ENCODE peak calls at places on chromosomes 7 and 10, in four cellular contexts. N is fibroblast of villous mesenchyme; W is CD8-positive, alpha-beta T cell; V is mammary epithelial cell. U is an unnamed sample.

GRCh38 chr10:121282264-121282663 is 316.0 kb downstream of the FGFR2 start:
- DNase-seq in N (no peak), W (no peak), V (peak), U (no peak)

GRCh38 chr10:24901686-24902399 is 50.6 kb downstream of the PRTFDC1 start:
- DNase-seq in N (peak), W (no peak), V (peak), U (no peak)

GRCh38 chr10:113539789-113540188 is 13.1 kb upstream of the HABP2 start:
- DNase-seq in N (peak), W (no peak), V (peak), U (no peak)

GRCh38 chr7:71191766-71192165 is 59.8 kb downstream of the GALNT17 start:
- DNase-seq in N (no peak), W (no peak), V (no peak), U (no peak)

GRCh38 chr7:146844405-146844804 is 727.8 kb downstream of the CNTNAP2 start:
- DNase-seq in N (no peak), W (no peak), V (no peak), U (no peak)

GRCh38 chr10:10850227-10850626 is 167.4 kb upstream of the CELF2 start:
- DNase-seq in N (no peak), W (no peak), V (no peak), U (no peak)

GRCh38 chr10:43420369-43421200 is 11.6 kb upstream of the HNRNPF start:
- DNase-seq in N (peak), W (peak), V (peak), U (peak)

GRCh38 chr7:1638113-1638726 is 31.9 kb upstream of the ELFN1 start:
- DNase-seq in N (no peak), W (no peak), V (no peak), U (no peak)

GRCh38 chr7:26265499-26266075 is 26.1 kb upstream of the SNX10 start:
- DNase-seq in N (no peak), W (no peak), V (no peak), U (no peak)

GRCh38 chr7:132080967-132081668 is 495.2 kb downstream of the PLXNA4 start:
- DNase-seq in N (peak), W (no peak), V (no peak), U (no peak)

GRCh38 chr10:131859341-131860020 is 41.3 kb upstream of the PPP2R2D start:
- DNase-seq in N (no peak), W (no peak), V (no peak), U (no peak)

GRCh38 chr10:131858583-131859340 is 42.0 kb upstream of the PPP2R2D start:
- DNase-seq in N (no peak), W (no peak), V (no peak), U (no peak)

GRCh38 chr10:131857156-131858117 is 43.4 kb upstream of the PPP2R2D start:
- DNase-seq in N (no peak), W (no peak), V (no peak), U (no peak)

GRCh38 chr10:131856441-131857094 is 44.2 kb upstream of the PPP2R2D start:
- DNase-seq in N (no peak), W (no peak), V (no peak), U (no peak)

GRCh38 chr10:131858118-131858515 is 42.7 kb upstream of the PPP2R2D start:
- DNase-seq in N (no peak), W (no peak), V (no peak), U (no peak)
- TF ChIP-seq CTCF in N (no peak), W (no peak), V (no peak), U (no peak)

DNA sequence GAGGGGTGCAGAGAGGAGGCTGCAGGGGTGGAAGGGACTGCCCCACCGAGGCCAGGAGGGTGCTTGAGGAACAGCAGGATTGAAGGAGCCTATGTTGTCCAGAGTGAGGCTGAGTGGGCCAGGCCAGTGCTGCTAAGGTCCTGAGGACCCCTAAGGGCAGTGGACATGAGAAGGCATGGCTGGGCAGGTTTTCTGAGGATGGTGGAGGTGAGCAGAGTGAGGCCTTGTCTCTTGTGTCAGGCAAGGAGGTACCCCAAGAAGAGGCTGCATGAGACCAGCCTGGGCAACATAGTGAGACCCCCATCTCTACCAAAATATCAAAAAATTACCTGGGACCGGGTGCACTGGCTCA is 5.2 kb downstream of the SH2B2 start:
- DNase-seq in N (no peak), W (no peak), V (no peak), U (no peak)
- TF ChIP-seq CTCF in N (no peak), W (no peak), V (no peak), U (no peak)

DNA sequence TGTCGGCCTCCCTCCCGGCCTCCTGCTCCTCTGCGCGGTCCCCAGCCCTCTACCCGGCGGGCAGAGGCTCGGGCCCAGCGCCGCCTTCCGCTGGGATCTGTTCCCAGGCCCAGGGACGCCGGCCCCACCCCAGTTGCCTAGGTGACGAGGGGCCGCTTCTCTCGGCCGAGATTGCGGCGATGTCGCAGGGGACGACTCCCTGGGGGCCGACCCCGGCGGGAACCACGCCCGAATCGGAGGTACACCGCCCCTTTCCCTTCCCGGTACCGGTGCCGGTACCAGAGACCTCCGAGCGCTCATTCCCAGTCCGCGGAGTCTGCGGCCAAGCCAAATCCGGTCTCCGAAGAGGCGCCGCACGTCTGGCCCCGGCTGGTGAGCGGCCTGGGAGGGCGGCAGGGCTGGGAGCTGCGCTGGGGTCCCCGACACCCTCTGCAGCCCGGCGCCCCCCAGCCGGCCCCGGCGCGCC is at the start of gene CABCOCO1:
- DNase-seq in N (peak), W (no peak), V (peak), U (peak)
- TF ChIP-seq CTCF in N (peak), W (no peak), V (peak), U (no peak)

GRCh38 chr10:123021517-123021916 is 12.7 kb downstream of the ACADSB start:
- DNase-seq in N (no peak), W (no peak), V (no peak), U (no peak)
- TF ChIP-seq CTCF in N (peak), W (peak), V (peak), U (peak)

GRCh38 chr7:85030893-85031292 is 156.0 kb downstream of the SEMA3D start:
- DNase-seq in N (peak), W (no peak), V (peak), U (no peak)
- TF ChIP-seq CTCF in N (peak), W (peak), V (peak), U (peak)

GRCh38 chr10:128567561-128567960 is 441.3 kb upstream of the MKI67 start:
- DNase-seq in N (no peak), W (no peak), V (no peak), U (no peak)
- TF ChIP-seq CTCF in N (no peak), W (no peak), V (no peak), U (no peak)

DNA sequence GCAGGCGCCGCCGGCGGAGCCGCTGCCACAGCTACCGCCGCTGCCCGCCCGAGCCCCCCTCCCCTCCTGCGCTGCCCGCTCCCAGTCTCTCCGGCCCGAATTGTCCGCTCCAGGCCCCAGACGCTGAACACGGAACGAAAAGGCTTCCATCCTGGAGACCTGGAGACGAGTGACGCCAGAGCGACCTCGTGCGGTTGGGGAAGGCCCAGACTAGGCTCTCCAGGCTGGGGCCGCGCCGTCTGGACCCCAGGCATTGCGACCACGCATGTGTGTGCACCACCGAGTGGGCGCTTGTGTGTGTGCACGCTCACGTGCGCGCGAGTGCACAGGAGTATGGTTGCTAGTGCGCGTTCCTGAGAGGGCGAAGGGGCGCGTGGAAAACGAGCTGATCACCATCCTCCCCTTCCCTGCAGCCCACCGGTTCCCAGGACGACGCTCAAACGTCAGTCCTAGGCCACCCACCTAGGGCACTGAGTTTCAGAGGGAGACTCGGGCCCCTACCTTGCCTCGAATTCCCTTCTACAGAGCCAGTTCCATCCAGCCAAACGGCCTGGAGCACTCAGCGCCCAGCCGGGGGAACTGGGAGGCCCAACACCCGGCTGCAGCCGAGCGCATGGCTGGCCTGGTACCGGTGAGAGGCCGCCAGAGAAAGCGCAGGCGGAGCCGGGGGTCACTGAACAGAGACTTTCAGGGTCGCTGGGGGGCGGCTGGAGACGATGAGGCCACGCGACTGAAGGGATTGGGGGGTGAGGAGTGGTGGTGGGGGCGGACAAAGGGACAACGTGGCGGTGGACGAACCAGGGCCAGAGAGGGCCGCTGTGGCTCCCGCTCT is 11.6 kb downstream of the LBX1 start:
- DNase-seq in N (peak), W (no peak), V (no peak), U (peak)
- TF ChIP-seq CTCF in N (peak), W (no peak), V (peak), U (peak)

GRCh38 chr10:48400129-48400849 is 93.8 kb downstream of the MAPK8 start:
- DNase-seq in N (peak), W (no peak), V (peak), U (no peak)
- TF ChIP-seq CTCF in N (no peak), W (no peak), V (no peak), U (no peak)

DNA sequence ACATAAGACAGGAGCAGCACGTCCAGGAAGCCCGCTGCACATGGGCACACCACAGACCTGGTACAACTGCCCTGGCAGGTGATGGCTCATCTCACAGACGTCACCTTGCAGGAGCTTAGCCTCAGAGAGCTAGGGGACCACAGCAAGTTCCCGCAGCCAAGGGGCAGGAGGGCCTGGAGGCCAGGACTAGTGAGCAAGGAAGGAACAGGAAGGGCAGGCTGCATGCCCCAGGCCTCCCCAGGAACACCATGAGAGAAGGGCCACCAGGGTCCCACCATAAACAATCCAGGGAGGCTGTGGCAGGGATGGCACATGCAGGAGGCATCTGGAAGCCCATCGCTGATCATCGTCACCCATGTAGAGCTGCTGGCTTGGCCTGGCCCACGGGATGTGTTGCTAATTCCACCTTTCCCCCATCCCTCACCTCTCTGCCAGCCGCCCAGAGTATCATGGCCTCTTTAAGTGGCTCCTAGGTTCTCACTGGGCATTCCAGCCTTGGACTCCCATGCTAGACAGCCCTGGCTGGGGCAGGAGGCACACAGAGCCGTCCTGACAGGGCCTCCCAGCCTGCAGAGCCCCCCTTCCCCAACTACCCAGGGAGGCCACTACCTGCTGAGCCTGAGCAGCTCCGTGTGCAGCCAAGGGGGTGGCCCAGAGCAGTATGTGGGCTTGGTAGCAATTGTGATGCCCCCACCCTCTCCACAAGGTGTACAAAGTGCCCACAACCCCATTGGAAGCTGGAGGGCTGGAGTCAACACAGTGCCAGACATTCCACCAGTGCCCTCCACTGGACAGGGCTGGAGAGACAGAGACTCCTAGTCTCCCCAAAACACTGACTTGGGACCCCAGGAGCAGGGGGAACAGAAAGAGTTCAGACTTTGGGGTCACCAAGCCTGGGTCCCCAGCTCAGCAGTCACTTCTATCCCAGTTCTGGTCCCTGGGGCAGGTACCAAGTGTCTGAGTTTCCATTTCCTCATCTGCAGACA is 35.5 kb downstream of the GRID1 start:
- DNase-seq in N (no peak), W (no peak), V (no peak), U (no peak)
- TF ChIP-seq CTCF in N (no peak), W (no peak), V (no peak), U (no peak)

DNA sequence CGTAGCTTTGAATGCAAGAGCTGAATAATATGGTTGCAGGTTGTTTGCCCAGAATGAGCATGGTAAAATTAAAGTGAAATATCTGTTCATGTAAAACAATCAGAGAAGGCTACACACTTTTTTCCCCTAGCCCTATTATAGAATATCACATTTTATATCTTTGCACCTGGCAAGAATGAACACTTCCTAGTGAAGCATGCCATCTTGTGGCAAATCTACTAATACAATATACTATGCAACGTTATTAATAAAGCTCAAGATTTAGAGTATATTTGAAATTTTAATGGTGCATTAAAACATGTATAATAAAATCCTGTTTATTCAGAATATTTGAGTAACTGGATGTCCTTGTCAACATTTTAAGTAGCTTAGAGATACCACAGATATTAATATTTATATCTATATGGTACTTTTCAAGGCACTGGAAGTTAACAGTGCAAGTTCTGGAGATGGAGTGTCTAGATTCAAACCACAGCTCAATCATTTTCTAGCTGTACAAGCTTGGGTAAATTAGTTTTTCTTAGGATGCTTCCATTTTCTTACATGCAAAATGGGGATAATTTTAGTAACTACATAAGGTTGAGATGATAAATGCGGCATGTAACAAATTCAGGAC is 643.1 kb upstream of the SEMA3D start:
- DNase-seq in N (peak), W (no peak), V (no peak), U (no peak)
- TF ChIP-seq CTCF in N (peak), W (no peak), V (peak), U (peak)

U was measured in neural crest cell.